ENCODE peak calls at places on chromosome 21, in eight cellular contexts. R is SJSA1, C is 8988T, J is GM23338, Z is NCI-H1417, I is iris pigment epithelial cell, S is fibroblast of lung, O is cardiac muscle cell. F is an unnamed sample.

GRCh38 chr21:43034098-43034497 is 41.5 kb downstream of the CBS start:
- DNase-seq in Z (no peak), O (no peak), S (no peak), J (no peak), R (no peak), C (no peak), I (peak), F (no peak)

GRCh38 chr21:34808569-34809204 is 139.9 kb downstream of the CLIC6 start:
- DNase-seq in I (peak), S (peak), C (no peak), R (peak), J (no peak), O (peak), Z (no peak), F (no peak)

GRCh38 chr21:16455978-16456377 is 726.2 kb downstream of the USP25 start:
- DNase-seq in Z (no peak), O (no peak), J (peak), C (no peak), R (no peak), S (peak), I (no peak), F (peak)

GRCh38 chr21:41977034-41977950 is 23.5 kb upstream of the C2CD2 start:
- DNase-seq in O (no peak), S (no peak), I (no peak), J (no peak), Z (no peak), R (no peak), C (no peak), F (no peak)

GRCh38 chr21:43789276-43790052 is at the start of gene RRP1:
- DNase-seq in Z (peak), R (peak), C (peak), J (peak), O (peak), I (peak), S (peak), F (peak)

GRCh38 chr21:14863745-14864210 is 201.0 kb downstream of the NRIP1 start:
- DNase-seq in S (peak), C (no peak), J (no peak), I (peak), O (peak), R (no peak), Z (no peak), F (no peak)

GRCh38 chr21:38380391-38381137 is 117.7 kb downstream of the ERG start:
- DNase-seq in S (peak), I (peak), Z (no peak), C (no peak), O (peak), R (no peak), J (peak), F (no peak)

GRCh38 chr21:37615962-37616361 is 249.4 kb downstream of the DYRK1A start:
- DNase-seq in R (no peak), O (no peak), C (no peak), I (no peak), J (no peak), S (no peak), Z (peak), F (no peak)

GRCh38 chr21:33428669-33429068 is 25.5 kb downstream of the IFNGR2 start:
- DNase-seq in Z (no peak), I (no peak), J (no peak), S (peak), R (peak), C (no peak), O (no peak), F (no peak)

GRCh38 chr21:28444567-28444966 is 548.1 kb downstream of the LTN1 start:
- DNase-seq in I (peak), C (no peak), O (no peak), R (no peak), Z (no peak), J (no peak), S (no peak), F (no peak)

GRCh38 chr21:44059710-44060109 is 47.5 kb upstream of the PWP2 start:
- DNase-seq in I (no peak), Z (no peak), R (no peak), C (no peak), O (no peak), J (no peak), S (no peak), F (peak)

GRCh38 chr21:31372176-31372765 is 28.2 kb upstream of the TIAM1 start:
- DNase-seq in J (no peak), Z (no peak), C (no peak), R (no peak), I (no peak), O (no peak), S (no peak), F (no peak)

GRCh38 chr21:17462276-17462981 is 50.4 kb upstream of the CXADR start:
- DNase-seq in O (no peak), J (no peak), C (no peak), S (no peak), I (peak), R (no peak), Z (no peak), F (no peak)

GRCh38 chr21:37045139-37045538 is 27.7 kb downstream of the PIGP start:
- DNase-seq in C (no peak), S (no peak), J (no peak), I (no peak), Z (no peak), O (no peak), R (no peak), F (no peak)

GRCh38 chr21:46286668-46286982 is 483 bp downstream of the YBEY start:
- DNase-seq in J (no peak), S (no peak), O (no peak), R (no peak), C (no peak), Z (no peak), I (no peak), F (no peak)

GRCh38 chr21:32004281-32004680 is 131.5 kb downstream of the HUNK start:
- DNase-seq in O (no peak), C (no peak), S (no peak), R (no peak), J (no peak), Z (no peak), I (no peak), F (no peak)

GRCh38 chr21:35275776-35276175 is 226.7 kb upstream of the RUNX1 start:
- DNase-seq in Z (no peak), R (no peak), C (no peak), O (peak), I (peak), J (no peak), S (no peak), F (no peak)

GRCh38 chr21:36103434-36103833 is 31.4 kb upstream of the CBR3 start:
- DNase-seq in J (no peak), Z (no peak), C (no peak), R (no peak), S (no peak), O (no peak), I (no peak), F (no peak)

GRCh38 chr21:36828208-36828607 is 129.3 kb downstream of the SIM2 start:
- DNase-seq in Z (no peak), R (no peak), S (no peak), C (no peak), J (no peak), I (no peak), O (no peak), F (no peak)

GRCh38 chr21:31644648-31645047 is 14.8 kb upstream of the SOD1 start:
- DNase-seq in J (no peak), C (no peak), S (no peak), O (peak), I (no peak), R (no peak), Z (no peak), F (no peak)

GRCh38 chr21:44865561-44866280 is 7.8 kb downstream of the PTTG1IP start:
- DNase-seq in O (peak), Z (no peak), J (no peak), I (peak), R (no peak), S (no peak), C (no peak), F (no peak)

GRCh38 chr21:9763306-9763705 is 758.1 kb upstream of the TPTE start:
- DNase-seq in Z (no peak), S (no peak), R (no peak), C (no peak), I (no peak), J (no peak), O (no peak), F (no peak)

GRCh38 chr21:30434033-30434631 is 4.1 kb downstream of the KRTAP13-4 start:
- DNase-seq in J (peak), I (peak), R (no peak), C (no peak), S (peak), Z (peak), O (peak), F (no peak)